ENCODE peak calls at places on chromosomes 13 and 19, in seven cellular contexts. B is ovary; D is CD4-positive, alpha-beta T cell; I is dorsolateral prefrontal cortex; R is mesothelial cell of epicardium; J is colonic mucosa; X is choroid plexus epithelial cell. Y is an unnamed sample.

GRCh38 chr13:73299787-73300186 is 241.0 kb downstream of the KLF5 start:
- DNase-seq in X (peak; percentile 2), B (no peak), I (no peak), R (no peak), D (no peak), J (no peak), Y (no peak)

GRCh38 chr19:37594982-37595382 is 306 bp downstream of the ZNF540 start:
- DNase-seq in X (peak; percentile 65), J (peak; percentile 68), I (peak; percentile 75), B (peak; percentile 64), D (peak; percentile 56), R (no peak), Y (peak; percentile 81)

GRCh38 chr19:9566729-9567128 is 17.6 kb downstream of the ZNF121 start:
- DNase-seq in D (no peak), X (no peak), J (no peak), R (no peak), B (no peak), I (no peak), Y (no peak)

GRCh38 chr13:100234524-100235136 is 145.7 kb downstream of the PCCA start:
- DNase-seq in J (no peak), D (no peak), B (no peak), R (no peak), I (no peak), X (peak; percentile 49), Y (no peak)

GRCh38 chr19:3471954-3472655 is 8.2 kb downstream of the SMIM24 start:
- DNase-seq in X (no peak), I (peak; percentile 57), J (no peak), D (peak; percentile 55), B (no peak), R (no peak), Y (peak; percentile 30)

GRCh38 chr13:35140831-35141230 is 198.8 kb downstream of the NBEA start:
- DNase-seq in B (no peak), J (no peak), D (no peak), R (no peak), X (no peak), I (no peak), Y (no peak)

GRCh38 chr19:46173886-46174475 is 25.9 kb downstream of the IGFL2 start:
- DNase-seq in I (no peak), J (no peak), D (no peak), R (no peak), B (no peak), X (no peak), Y (no peak)

GRCh38 chr19:35262101-35262761 is 6.5 kb upstream of the USF2 start:
- DNase-seq in J (peak; percentile 18), R (no peak), I (peak; percentile 44), D (peak; percentile 33), B (peak; percentile 37), X (no peak), Y (peak; percentile 11)

GRCh38 chr13:114081761-114082681 is 50.4 kb downstream of the RASA3 start:
- DNase-seq in J (no peak), R (no peak), D (peak; percentile 20), B (no peak), I (no peak), X (no peak), Y (no peak)

GRCh38 chr13:99905224-99905623 is 66.3 kb downstream of the ZIC5 start:
- DNase-seq in B (no peak), X (no peak), J (no peak), I (no peak), R (no peak), D (no peak), Y (no peak)

GRCh38 chr13:44904982-44905381 is 84.3 kb downstream of the NUFIP1 start:
- DNase-seq in B (peak; percentile 51), J (peak; percentile 39), X (peak; percentile 98), I (no peak), R (no peak), D (no peak), Y (no peak)

GRCh38 chr13:31046711-31047279 is 114.3 kb downstream of the TEX26 start:
- DNase-seq in B (peak; percentile 26), I (no peak), J (peak; percentile 54), D (no peak), R (no peak), X (peak; percentile 64), Y (no peak)

GRCh38 chr13:42065414-42065813 is 17.0 kb downstream of the DGKH start:
- DNase-seq in B (no peak), X (no peak), J (no peak), I (no peak), D (no peak), R (no peak), Y (no peak)

GRCh38 chr19:5407356-5407755 is 47.9 kb upstream of the ZNRF4 start:
- DNase-seq in X (peak; percentile 28), B (no peak), R (no peak), J (no peak), D (no peak), I (no peak), Y (no peak)

GRCh38 chr19:1090731-1091543 is 4.2 kb downstream of the POLR2E start:
- DNase-seq in J (no peak), I (no peak), X (no peak), B (no peak), R (no peak), D (no peak), Y (no peak)

GRCh38 chr19:14218615-14219330 is 12.8 kb upstream of the ADGRL1 start:
- DNase-seq in B (no peak), J (no peak), X (peak; percentile 29), R (no peak), D (no peak), I (no peak), Y (no peak)

GRCh38 chr13:57611956-57612355 is 19.6 kb upstream of the PCDH17 start:
- DNase-seq in J (no peak), X (no peak), D (no peak), B (no peak), I (no peak), R (no peak), Y (no peak)

GRCh38 chr19:44772969-44773368 is 4.7 kb upstream of the CBLC start:
- DNase-seq in X (no peak), R (no peak), D (no peak), I (no peak), B (no peak), J (no peak), Y (no peak)

GRCh38 chr19:574658-575526 is 2.5 kb downstream of the BSG start:
- DNase-seq in I (no peak), R (peak; percentile 18), J (peak; percentile 36), B (peak; percentile 43), D (no peak), X (peak; percentile 76), Y (no peak)

GRCh38 chr13:86562876-86563275 is 763.7 kb upstream of the SLITRK6 start:
- DNase-seq in B (no peak), X (no peak), I (no peak), R (no peak), D (no peak), J (no peak), Y (no peak)

GRCh38 chr19:39139305-39140194 is 14.0 kb downstream of the PAK4 start:
- DNase-seq in R (no peak), B (no peak), X (peak; percentile 52), J (no peak), I (no peak), D (no peak), Y (no peak)

GRCh38 chr13:73720216-73720840 is 413.9 kb downstream of the KLF12 start:
- DNase-seq in I (no peak), R (no peak), D (no peak), J (no peak), X (peak; percentile 14), B (no peak), Y (no peak)

GRCh38 chr19:38383743-38384142 is 4.1 kb downstream of the GGN start:
- DNase-seq in D (no peak), B (no peak), J (no peak), R (no peak), X (no peak), I (no peak), Y (no peak)

GRCh38 chr13:29522044-29522685 is 73.3 kb downstream of the SLC7A1 start:
- DNase-seq in X (peak; percentile 98), B (no peak), D (no peak), R (no peak), I (no peak), J (no peak), Y (no peak)

GRCh38 chr13:29524176-29524575 is 71.3 kb downstream of the SLC7A1 start:
- DNase-seq in B (no peak), X (peak; percentile 66), J (no peak), I (no peak), D (no peak), R (no peak), Y (no peak)

GRCh38 chr13:29524641-29525040 is 70.8 kb downstream of the SLC7A1 start:
- DNase-seq in J (no peak), B (no peak), X (no peak), D (no peak), I (no peak), R (no peak), Y (no peak)

GRCh38 chr13:29521336-29521735 is 74.2 kb downstream of the SLC7A1 start:
- DNase-seq in X (no peak), B (no peak), J (no peak), R (no peak), I (no peak), D (no peak), Y (no peak)

GRCh38 chr13:29523199-29523931 is 72.1 kb downstream of the SLC7A1 start:
- DNase-seq in D (no peak), B (no peak), I (no peak), X (peak; percentile 86), J (no peak), R (no peak), Y (no peak)
- TF ChIP-seq CTCF in D (no peak), B (no peak), I (no peak), X (peak; percentile 21), J (no peak), R (no peak), Y (no peak)

DNA sequence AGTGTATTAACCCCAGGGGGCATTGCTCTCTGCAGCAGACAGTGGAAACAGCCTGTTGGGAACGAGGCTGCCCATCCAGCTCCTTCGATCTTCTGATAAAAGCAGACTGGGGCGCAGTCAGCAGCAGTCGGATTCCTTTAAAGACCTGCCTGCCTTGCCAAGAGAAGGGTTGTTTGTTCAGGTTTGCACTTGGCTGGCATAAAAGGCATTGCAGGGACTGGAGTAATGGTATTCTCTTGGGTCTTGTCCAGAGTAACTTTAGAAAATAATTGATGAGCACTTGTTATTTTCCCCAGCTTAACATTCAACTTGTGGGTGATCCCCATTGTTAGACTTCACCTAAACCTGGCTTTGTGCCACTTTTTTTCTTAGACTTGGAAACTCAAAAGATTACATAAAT is 67.3 kb upstream of the SLC10A2 start:
- DNase-seq in J (no peak), D (no peak), X (no peak), I (no peak), R (no peak), B (no peak), Y (no peak)
- TF ChIP-seq CTCF in J (no peak), D (no peak), X (no peak), I (no peak), R (no peak), B (no peak), Y (no peak)

DNA sequence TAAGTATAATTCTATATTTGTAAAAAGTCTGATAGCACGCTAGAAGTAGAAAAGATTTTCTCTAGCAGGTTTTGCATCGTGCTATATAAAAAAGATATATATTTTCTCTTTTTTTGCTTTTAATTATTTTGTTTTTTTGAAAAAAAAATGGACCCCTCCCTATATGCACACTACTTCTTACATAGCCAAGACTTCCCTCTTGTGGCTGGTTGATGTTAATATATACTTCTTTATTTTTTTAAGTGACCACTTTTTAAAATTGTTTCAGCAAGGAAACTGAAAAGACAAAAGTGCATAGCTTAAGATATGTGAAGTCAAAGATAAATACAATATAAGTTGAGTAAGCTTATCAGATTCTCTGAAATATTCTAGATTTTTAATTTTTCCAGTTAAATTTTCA is 1202.8 kb downstream of the DIAPH3 start:
- DNase-seq in I (no peak), D (no peak), J (no peak), R (no peak), B (no peak), X (peak; percentile 69), Y (no peak)
- TF ChIP-seq CTCF in I (no peak), D (no peak), J (no peak), R (no peak), B (no peak), X (peak; percentile 43), Y (no peak)

GRCh38 chr19:54439174-54439851 is 9.7 kb upstream of the LENG8 start:
- DNase-seq in I (peak; percentile 78), J (no peak), R (no peak), B (no peak), D (peak; percentile 45), X (peak; percentile 67), Y (no peak)
- TF ChIP-seq CTCF in I (peak; percentile 76), J (no peak), R (no peak), B (no peak), D (no peak), X (peak; percentile 70), Y (no peak)

Y was measured in natural killer cell.